ENCODE peak calls at places on chromosomes 11 and 22, in seven cellular contexts. One of them, this sample, is unnamed.

GRCh38 chr11:78788533-78788932 is 213.9 kb upstream of the NARS2 start:
- DNase-seq in fibroblast of lung: no peak
- DNase-seq in PC-9: no peak
- DNase-seq in CD4-positive, alpha-beta T cell: no peak
- DNase-seq in heart right ventricle: no peak
- DNase-seq in right lobe of liver: no peak
- DNase-seq in GM12878: no peak
- DNase-seq in this sample: no peak

GRCh38 chr11:44268073-44268806 is 41.7 kb downstream of the ALX4 start:
- DNase-seq in right lobe of liver: no peak
- DNase-seq in PC-9: no peak
- DNase-seq in GM12878: no peak
- DNase-seq in heart right ventricle: no peak
- DNase-seq in fibroblast of lung: no peak
- DNase-seq in CD4-positive, alpha-beta T cell: no peak
- DNase-seq in this sample: no peak

GRCh38 chr22:25054943-25055511 is 102.5 kb downstream of the KIAA1671 start:
- DNase-seq in heart right ventricle: no peak
- DNase-seq in CD4-positive, alpha-beta T cell: no peak
- DNase-seq in fibroblast of lung: no peak
- DNase-seq in PC-9: no peak
- DNase-seq in right lobe of liver: no peak
- DNase-seq in GM12878: no peak
- DNase-seq in this sample: no peak

GRCh38 chr11:130168105-130168504 is 8.5 kb downstream of the ST14 start:
- DNase-seq in heart right ventricle: no peak
- DNase-seq in right lobe of liver: no peak
- DNase-seq in CD4-positive, alpha-beta T cell: no peak
- DNase-seq in PC-9: no peak
- DNase-seq in fibroblast of lung: peak; percentile 54
- DNase-seq in GM12878: no peak
- DNase-seq in this sample: no peak

GRCh38 chr11:116948375-116948774 is 111.0 kb upstream of the APOA1 start:
- DNase-seq in fibroblast of lung: no peak
- DNase-seq in heart right ventricle: no peak
- DNase-seq in GM12878: no peak
- DNase-seq in CD4-positive, alpha-beta T cell: no peak
- DNase-seq in PC-9: peak; percentile 37
- DNase-seq in right lobe of liver: no peak
- DNase-seq in this sample: no peak

GRCh38 chr11:34502949-34503348 is 10.6 kb downstream of the ELF5 start:
- DNase-seq in right lobe of liver: no peak
- DNase-seq in heart right ventricle: no peak
- DNase-seq in PC-9: no peak
- DNase-seq in fibroblast of lung: no peak
- DNase-seq in GM12878: no peak
- DNase-seq in CD4-positive, alpha-beta T cell: no peak
- DNase-seq in this sample: no peak

GRCh38 chr11:71452354-71453020 is 516 bp upstream of the NADSYN1 start:
- DNase-seq in GM12878: no peak
- DNase-seq in fibroblast of lung: peak; percentile 65
- DNase-seq in right lobe of liver: peak; percentile 61
- DNase-seq in heart right ventricle: peak; percentile 46
- DNase-seq in PC-9: peak; percentile 24
- DNase-seq in CD4-positive, alpha-beta T cell: peak; percentile 61
- DNase-seq in this sample: peak; percentile 52

GRCh38 chr11:67269401-67270255 is 3.4 kb downstream of the GRK2 start:
- DNase-seq in GM12878: no peak
- DNase-seq in right lobe of liver: peak; percentile 29
- DNase-seq in CD4-positive, alpha-beta T cell: no peak
- DNase-seq in PC-9: no peak
- DNase-seq in fibroblast of lung: no peak
- DNase-seq in heart right ventricle: no peak
- DNase-seq in this sample: no peak

GRCh38 chr11:35491231-35491871 is 34.1 kb downstream of the PAMR1 start:
- DNase-seq in CD4-positive, alpha-beta T cell: no peak
- DNase-seq in right lobe of liver: no peak
- DNase-seq in fibroblast of lung: peak; percentile 84
- DNase-seq in GM12878: no peak
- DNase-seq in heart right ventricle: no peak
- DNase-seq in PC-9: peak; percentile 10
- DNase-seq in this sample: no peak

GRCh38 chr11:106480581-106481185 is 403.2 kb downstream of the AASDHPPT start:
- DNase-seq in GM12878: no peak
- DNase-seq in right lobe of liver: no peak
- DNase-seq in heart right ventricle: no peak
- DNase-seq in PC-9: no peak
- DNase-seq in fibroblast of lung: no peak
- DNase-seq in CD4-positive, alpha-beta T cell: no peak
- DNase-seq in this sample: no peak

GRCh38 chr11:103779054-103779453 is 257.4 kb upstream of the DDI1 start:
- DNase-seq in right lobe of liver: no peak
- DNase-seq in CD4-positive, alpha-beta T cell: no peak
- DNase-seq in GM12878: no peak
- DNase-seq in heart right ventricle: no peak
- DNase-seq in PC-9: no peak
- DNase-seq in fibroblast of lung: no peak
- DNase-seq in this sample: no peak

GRCh38 chr22:39361495-39361894 is 11.7 kb downstream of the SYNGR1 start:
- DNase-seq in fibroblast of lung: no peak
- DNase-seq in right lobe of liver: no peak
- DNase-seq in CD4-positive, alpha-beta T cell: no peak
- DNase-seq in heart right ventricle: no peak
- DNase-seq in PC-9: no peak
- DNase-seq in GM12878: no peak
- DNase-seq in this sample: no peak

GRCh38 chr11:17516551-17517150 is 27.6 kb downstream of the USH1C start:
- DNase-seq in right lobe of liver: no peak
- DNase-seq in GM12878: no peak
- DNase-seq in heart right ventricle: no peak
- DNase-seq in fibroblast of lung: no peak
- DNase-seq in CD4-positive, alpha-beta T cell: no peak
- DNase-seq in PC-9: no peak
- DNase-seq in this sample: no peak

GRCh38 chr11:17513853-17514252 is 30.4 kb downstream of the USH1C start:
- DNase-seq in CD4-positive, alpha-beta T cell: no peak
- DNase-seq in heart right ventricle: no peak
- DNase-seq in PC-9: no peak
- DNase-seq in GM12878: no peak
- DNase-seq in right lobe of liver: no peak
- DNase-seq in fibroblast of lung: no peak
- DNase-seq in this sample: no peak

GRCh38 chr11:17515443-17516176 is 28.6 kb downstream of the USH1C start:
- DNase-seq in heart right ventricle: no peak
- DNase-seq in GM12878: no peak
- DNase-seq in right lobe of liver: no peak
- DNase-seq in CD4-positive, alpha-beta T cell: no peak
- DNase-seq in fibroblast of lung: no peak
- DNase-seq in PC-9: no peak
- DNase-seq in this sample: no peak

GRCh38 chr11:17512101-17512500 is 32.1 kb downstream of the USH1C start:
- DNase-seq in right lobe of liver: no peak
- DNase-seq in GM12878: no peak
- DNase-seq in PC-9: no peak
- DNase-seq in fibroblast of lung: no peak
- DNase-seq in heart right ventricle: no peak
- DNase-seq in CD4-positive, alpha-beta T cell: no peak
- DNase-seq in this sample: no peak

DNA sequence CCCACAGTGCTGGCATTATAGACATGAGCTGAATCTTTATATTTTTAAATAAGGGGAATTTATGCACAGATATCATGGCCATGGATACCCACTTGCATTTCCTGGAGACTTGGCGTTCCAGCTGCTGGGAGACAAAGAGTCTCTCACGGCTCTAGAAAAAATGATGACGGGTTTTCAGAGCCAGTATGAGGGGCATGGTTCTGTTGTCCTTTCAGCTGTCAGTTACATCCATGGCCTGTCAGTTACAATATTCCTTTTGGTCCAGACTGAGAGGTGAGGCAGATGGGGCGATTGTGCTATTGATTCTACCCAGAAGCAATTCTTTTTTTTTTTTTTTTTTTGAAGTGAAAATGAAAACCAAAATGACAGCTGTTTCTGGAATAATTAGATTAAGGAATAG is 29.7 kb downstream of the USH1C start:
- DNase-seq in fibroblast of lung: no peak
- DNase-seq in GM12878: no peak
- DNase-seq in PC-9: no peak
- DNase-seq in right lobe of liver: no peak
- DNase-seq in CD4-positive, alpha-beta T cell: no peak
- DNase-seq in heart right ventricle: no peak
- DNase-seq in this sample: no peak
- TF ChIP-seq CTCF in fibroblast of lung: no peak
- TF ChIP-seq CTCF in GM12878: no peak
- TF ChIP-seq CTCF in PC-9: no peak
- TF ChIP-seq CTCF in right lobe of liver: no peak
- TF ChIP-seq CTCF in CD4-positive, alpha-beta T cell: no peak
- TF ChIP-seq CTCF in heart right ventricle: no peak
- TF ChIP-seq CTCF in this sample: no peak

DNA sequence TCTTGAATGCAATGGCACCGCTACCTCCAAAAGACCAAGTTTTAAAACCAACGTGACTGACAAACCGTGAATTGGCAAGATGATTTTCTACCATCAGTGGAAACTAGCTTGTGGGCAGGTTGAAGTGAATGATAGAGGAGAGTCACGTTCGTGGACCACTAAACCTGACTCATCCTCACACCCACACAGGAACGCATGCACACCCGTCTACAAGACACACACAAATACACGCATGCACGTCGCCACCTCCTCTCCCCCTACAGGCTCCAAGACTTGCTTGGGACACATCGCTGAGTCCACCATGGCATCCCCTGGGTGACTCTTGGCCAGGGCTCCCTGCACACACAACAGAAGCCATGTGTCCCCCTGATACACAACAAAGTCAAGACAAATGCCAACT is 14.4 kb downstream of the TMPRSS6 start:
- DNase-seq in CD4-positive, alpha-beta T cell: no peak
- DNase-seq in right lobe of liver: no peak
- DNase-seq in heart right ventricle: no peak
- DNase-seq in GM12878: no peak
- DNase-seq in fibroblast of lung: no peak
- DNase-seq in PC-9: no peak
- DNase-seq in this sample: no peak
- H3K27me3 ChIP-seq in CD4-positive, alpha-beta T cell: no peaks in the 10 kb centered on the region
- H3K27me3 ChIP-seq in right lobe of liver: no peaks in the 10 kb centered on the region
- H3K27me3 ChIP-seq in heart right ventricle: peaks cover 29% of the 10 kb centered on the region
- H3K27me3 ChIP-seq in GM12878: peaks cover 1% of the 10 kb centered on the region
- H3K27me3 ChIP-seq in fibroblast of lung: peaks cover 9% of the 10 kb centered on the region
- H3K27me3 ChIP-seq in PC-9: peaks cover 41% of the 10 kb centered on the region
- H3K27me3 ChIP-seq in this sample: no peaks in the 10 kb centered on the region

GRCh38 chr11:63683133-63683991 is 2.1 kb downstream of the RTN3 start:
- DNase-seq in CD4-positive, alpha-beta T cell: no peak
- DNase-seq in heart right ventricle: no peak
- DNase-seq in right lobe of liver: no peak
- DNase-seq in GM12878: no peak
- DNase-seq in PC-9: no peak
- DNase-seq in fibroblast of lung: peak; percentile 66
- DNase-seq in this sample: no peak

GRCh38 chr11:63686912-63687311 is 5.6 kb downstream of the RTN3 start:
- DNase-seq in GM12878: no peak
- DNase-seq in heart right ventricle: no peak
- DNase-seq in CD4-positive, alpha-beta T cell: no peak
- DNase-seq in PC-9: no peak
- DNase-seq in right lobe of liver: no peak
- DNase-seq in fibroblast of lung: peak; percentile 23
- DNase-seq in this sample: no peak

GRCh38 chr11:63680842-63681207 is 475 bp upstream of the RTN3 start:
- DNase-seq in GM12878: no peak
- DNase-seq in heart right ventricle: no peak
- DNase-seq in right lobe of liver: no peak
- DNase-seq in CD4-positive, alpha-beta T cell: no peak
- DNase-seq in PC-9: peak; percentile 50
- DNase-seq in fibroblast of lung: no peak
- DNase-seq in this sample: no peak

GRCh38 chr11:63681208-63682044 is at the start of gene RTN3:
- DNase-seq in GM12878: peak; percentile 96
- DNase-seq in right lobe of liver: peak; percentile 98
- DNase-seq in CD4-positive, alpha-beta T cell: peak; percentile 99
- DNase-seq in heart right ventricle: peak; percentile 95
- DNase-seq in PC-9: peak; percentile 100
- DNase-seq in fibroblast of lung: peak; percentile 98
- DNase-seq in this sample: peak; percentile 99

GRCh38 chr11:63682045-63682915 is 980 bp downstream of the RTN3 start:
- DNase-seq in heart right ventricle: peak; percentile 22
- DNase-seq in right lobe of liver: peak; percentile 24
- DNase-seq in GM12878: no peak
- DNase-seq in CD4-positive, alpha-beta T cell: no peak
- DNase-seq in fibroblast of lung: peak; percentile 32
- DNase-seq in PC-9: no peak
- DNase-seq in this sample: no peak
- TF ChIP-seq CTCF in heart right ventricle: no peak
- TF ChIP-seq CTCF in right lobe of liver: no peak
- TF ChIP-seq CTCF in GM12878: no peak
- TF ChIP-seq CTCF in CD4-positive, alpha-beta T cell: peak; percentile 43
- TF ChIP-seq CTCF in fibroblast of lung: no peak
- TF ChIP-seq CTCF in PC-9: peak; percentile 58
- TF ChIP-seq CTCF in this sample: peak; percentile 23

GRCh38 chr11:2794419-2794795 is 91.2 kb downstream of the CDKN1C start:
- DNase-seq in GM12878: no peak
- DNase-seq in CD4-positive, alpha-beta T cell: no peak
- DNase-seq in PC-9: no peak
- DNase-seq in heart right ventricle: no peak
- DNase-seq in fibroblast of lung: no peak
- DNase-seq in right lobe of liver: peak; percentile 5
- DNase-seq in this sample: no peak

GRCh38 chr11:2792376-2793250 is 92.8 kb upstream of the KCNQ1OT1 start:
- DNase-seq in GM12878: no peak
- DNase-seq in heart right ventricle: no peak
- DNase-seq in fibroblast of lung: no peak
- DNase-seq in PC-9: peak; percentile 25
- DNase-seq in right lobe of liver: peak; percentile 11
- DNase-seq in CD4-positive, alpha-beta T cell: no peak
- DNase-seq in this sample: no peak

GRCh38 chr11:2794947-2795346 is 90.6 kb downstream of the CDKN1C start:
- DNase-seq in heart right ventricle: no peak
- DNase-seq in CD4-positive, alpha-beta T cell: no peak
- DNase-seq in fibroblast of lung: no peak
- DNase-seq in GM12878: no peak
- DNase-seq in right lobe of liver: peak; percentile 16
- DNase-seq in PC-9: no peak
- DNase-seq in this sample: no peak

GRCh38 chr11:2795491-2795991 is 90.0 kb downstream of the CDKN1C start:
- DNase-seq in PC-9: no peak
- DNase-seq in GM12878: no peak
- DNase-seq in CD4-positive, alpha-beta T cell: no peak
- DNase-seq in heart right ventricle: no peak
- DNase-seq in right lobe of liver: no peak
- DNase-seq in fibroblast of lung: no peak
- DNase-seq in this sample: no peak

DNA sequence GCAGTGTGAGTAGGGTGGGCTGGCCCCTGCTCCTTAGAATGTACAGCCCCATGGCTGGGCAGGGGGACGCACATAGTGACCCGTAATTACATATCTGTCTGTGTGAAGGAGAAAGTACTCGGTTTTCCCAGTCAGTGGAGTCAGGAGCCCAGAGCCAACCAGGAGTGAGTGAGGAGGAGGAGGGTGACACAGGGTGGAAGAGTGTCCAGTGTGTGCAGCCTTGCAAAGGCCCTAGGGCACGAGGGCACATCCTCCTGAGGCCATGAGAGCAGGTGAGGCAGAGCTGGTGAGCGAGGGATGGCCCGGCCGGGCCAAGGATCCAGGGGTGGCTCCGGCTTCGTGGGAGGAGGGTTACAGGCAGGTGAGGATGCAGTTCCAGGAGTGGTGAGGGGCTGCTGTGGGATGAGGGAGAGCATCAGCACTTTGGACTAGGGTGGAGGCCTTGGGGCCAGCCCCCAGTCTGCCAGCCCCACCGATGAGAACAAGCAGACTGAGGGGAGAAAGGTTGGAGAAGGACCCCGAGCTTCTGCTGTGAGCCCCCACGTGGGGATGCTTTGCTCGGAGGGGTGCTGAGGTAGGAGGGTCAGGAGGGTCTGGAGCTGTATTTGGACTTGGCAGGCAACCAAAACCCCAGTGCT is 91.7 kb downstream of the CDKN1C start:
- DNase-seq in GM12878: no peak
- DNase-seq in CD4-positive, alpha-beta T cell: no peak
- DNase-seq in heart right ventricle: no peak
- DNase-seq in PC-9: no peak
- DNase-seq in fibroblast of lung: no peak
- DNase-seq in right lobe of liver: peak; percentile 8
- DNase-seq in this sample: no peak
- H3K27me3 ChIP-seq in GM12878: no peaks in the 10 kb centered on the region
- H3K27me3 ChIP-seq in CD4-positive, alpha-beta T cell: no peaks in the 10 kb centered on the region
- H3K27me3 ChIP-seq in heart right ventricle: peaks cover 15% of the 10 kb centered on the region
- H3K27me3 ChIP-seq in PC-9: peaks cover 12% of the 10 kb centered on the region
- H3K27me3 ChIP-seq in fibroblast of lung: peaks cover 9% of the 10 kb centered on the region
- H3K27me3 ChIP-seq in right lobe of liver: no peaks in the 10 kb centered on the region
- H3K27me3 ChIP-seq in this sample: no peaks in the 10 kb centered on the region